ENCODE peak calls at places on chromosomes 12 and 14, in six cellular contexts. One of them, this sample, is unnamed.

GRCh38 chr12:90953956-90954421 is 987 bp downstream of the CCER1 start:
- DNase-seq in brain microvascular endothelial cell: no peak
- DNase-seq in fibroblast of pulmonary artery: no peak
- DNase-seq in colonic mucosa: no peak
- DNase-seq in mucosa of descending colon: no peak
- DNase-seq in A673: peak
- DNase-seq in this sample: no peak

GRCh38 chr14:68099348-68100045 is 279.9 kb downstream of the RAD51B start:
- DNase-seq in brain microvascular endothelial cell: no peak
- DNase-seq in fibroblast of pulmonary artery: no peak
- DNase-seq in colonic mucosa: no peak
- DNase-seq in mucosa of descending colon: no peak
- DNase-seq in A673: no peak
- DNase-seq in this sample: no peak

GRCh38 chr12:79344855-79345840 is 345.6 kb downstream of the PAWR start:
- DNase-seq in brain microvascular endothelial cell: peak
- DNase-seq in fibroblast of pulmonary artery: peak
- DNase-seq in colonic mucosa: peak
- DNase-seq in mucosa of descending colon: peak
- DNase-seq in A673: peak
- DNase-seq in this sample: peak

GRCh38 chr14:91059576-91060471 is 617 bp downstream of the RPS6KA5 start:
- DNase-seq in brain microvascular endothelial cell: peak
- DNase-seq in fibroblast of pulmonary artery: peak
- DNase-seq in colonic mucosa: peak
- DNase-seq in mucosa of descending colon: peak
- DNase-seq in A673: peak
- DNase-seq in this sample: peak

GRCh38 chr12:77847060-77847541 is 16.4 kb downstream of the NAV3 start:
- DNase-seq in brain microvascular endothelial cell: no peak
- DNase-seq in fibroblast of pulmonary artery: peak
- DNase-seq in colonic mucosa: no peak
- DNase-seq in mucosa of descending colon: no peak
- DNase-seq in A673: peak
- DNase-seq in this sample: peak

GRCh38 chr12:17020765-17021164 is 414.8 kb upstream of the LMO3 start:
- DNase-seq in brain microvascular endothelial cell: no peak
- DNase-seq in fibroblast of pulmonary artery: no peak
- DNase-seq in colonic mucosa: no peak
- DNase-seq in mucosa of descending colon: no peak
- DNase-seq in A673: no peak
- DNase-seq in this sample: no peak

GRCh38 chr12:6161124-6161882 is 36.8 kb upstream of the VWF start:
- DNase-seq in brain microvascular endothelial cell: peak
- DNase-seq in fibroblast of pulmonary artery: peak
- DNase-seq in colonic mucosa: no peak
- DNase-seq in mucosa of descending colon: no peak
- DNase-seq in A673: no peak
- DNase-seq in this sample: peak

GRCh38 chr12:123098780-123099179 is 52.1 kb downstream of the PITPNM2 start:
- DNase-seq in brain microvascular endothelial cell: no peak
- DNase-seq in fibroblast of pulmonary artery: no peak
- DNase-seq in colonic mucosa: no peak
- DNase-seq in mucosa of descending colon: no peak
- DNase-seq in A673: no peak
- DNase-seq in this sample: no peak

GRCh38 chr12:9761407-9761736 is 671 bp upstream of the CD69 start:
- DNase-seq in brain microvascular endothelial cell: no peak
- DNase-seq in fibroblast of pulmonary artery: no peak
- DNase-seq in colonic mucosa: no peak
- DNase-seq in mucosa of descending colon: no peak
- DNase-seq in A673: no peak
- DNase-seq in this sample: no peak

GRCh38 chr12:42482820-42483533 is 106.6 kb downstream of the PRICKLE1 start:
- DNase-seq in brain microvascular endothelial cell: peak
- DNase-seq in fibroblast of pulmonary artery: peak
- DNase-seq in colonic mucosa: peak
- DNase-seq in mucosa of descending colon: peak
- DNase-seq in A673: peak
- DNase-seq in this sample: peak

GRCh38 chr12:3263282-3263681 is 186.1 kb downstream of the TSPAN9 start:
- DNase-seq in brain microvascular endothelial cell: no peak
- DNase-seq in fibroblast of pulmonary artery: no peak
- DNase-seq in colonic mucosa: no peak
- DNase-seq in mucosa of descending colon: no peak
- DNase-seq in A673: no peak
- DNase-seq in this sample: no peak

GRCh38 chr14:38442208-38442607 is 186.3 kb upstream of the CLEC14A start:
- DNase-seq in brain microvascular endothelial cell: no peak
- DNase-seq in fibroblast of pulmonary artery: peak
- DNase-seq in colonic mucosa: no peak
- DNase-seq in mucosa of descending colon: no peak
- DNase-seq in A673: no peak
- DNase-seq in this sample: peak

GRCh38 chr14:45038865-45039264 is 45.1 kb upstream of the PRPF39 start:
- DNase-seq in brain microvascular endothelial cell: no peak
- DNase-seq in fibroblast of pulmonary artery: no peak
- DNase-seq in colonic mucosa: no peak
- DNase-seq in mucosa of descending colon: no peak
- DNase-seq in A673: peak
- DNase-seq in this sample: no peak

GRCh38 chr12:122021193-122021821 is 377 bp upstream of the BCL7A start:
- DNase-seq in brain microvascular endothelial cell: no peak
- DNase-seq in fibroblast of pulmonary artery: peak
- DNase-seq in colonic mucosa: peak
- DNase-seq in mucosa of descending colon: no peak
- DNase-seq in A673: peak
- DNase-seq in this sample: no peak

GRCh38 chr12:102322254-102322653 is 124.6 kb upstream of the PMCH start:
- DNase-seq in brain microvascular endothelial cell: no peak
- DNase-seq in fibroblast of pulmonary artery: no peak
- DNase-seq in colonic mucosa: no peak
- DNase-seq in mucosa of descending colon: no peak
- DNase-seq in A673: no peak
- DNase-seq in this sample: no peak

GRCh38 chr14:25833341-25834121 is 764.3 kb downstream of the NOVA1 start:
- DNase-seq in brain microvascular endothelial cell: peak
- DNase-seq in fibroblast of pulmonary artery: peak
- DNase-seq in colonic mucosa: peak
- DNase-seq in mucosa of descending colon: peak
- DNase-seq in A673: peak
- DNase-seq in this sample: peak
- TF ChIP-seq CTCF in brain microvascular endothelial cell: peak
- TF ChIP-seq CTCF in fibroblast of pulmonary artery: peak
- TF ChIP-seq CTCF in colonic mucosa: peak
- TF ChIP-seq CTCF in mucosa of descending colon: no peak
- TF ChIP-seq CTCF in A673: peak
- TF ChIP-seq CTCF in this sample: peak

GRCh38 chr12:85059594-85059993 is 23.4 kb downstream of the LRRIQ1 start:
- DNase-seq in brain microvascular endothelial cell: no peak
- DNase-seq in fibroblast of pulmonary artery: no peak
- DNase-seq in colonic mucosa: no peak
- DNase-seq in mucosa of descending colon: no peak
- DNase-seq in A673: no peak
- DNase-seq in this sample: no peak
- H3K4me3 ChIP-seq in brain microvascular endothelial cell: no peak
- H3K4me3 ChIP-seq in fibroblast of pulmonary artery: no peak
- H3K4me3 ChIP-seq in colonic mucosa: no peak
- H3K4me3 ChIP-seq in mucosa of descending colon: no peak
- H3K4me3 ChIP-seq in A673: no peak
- H3K4me3 ChIP-seq in this sample: no peak

DNA sequence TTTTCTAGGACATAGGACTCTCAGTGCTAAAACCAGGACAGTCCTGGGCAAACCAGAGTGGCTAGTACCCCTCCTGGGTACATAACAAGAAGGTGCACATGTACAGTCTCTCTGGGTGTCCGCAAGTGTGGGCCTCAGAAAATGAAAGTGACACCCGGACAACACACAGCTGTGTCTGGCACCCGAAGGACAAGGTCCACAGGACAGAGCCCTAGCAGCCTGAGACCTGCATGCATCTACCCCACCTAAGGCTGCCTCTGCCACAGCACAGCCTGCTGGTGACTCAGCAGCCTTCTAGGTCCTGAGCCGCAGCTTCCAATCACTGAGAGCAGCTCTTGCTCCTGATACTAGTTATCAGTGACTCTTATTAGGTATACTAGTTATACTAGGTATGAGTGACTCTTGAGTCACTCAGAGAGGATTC is 784.1 kb upstream of the TBX3 start:
- DNase-seq in brain microvascular endothelial cell: peak
- DNase-seq in fibroblast of pulmonary artery: peak
- DNase-seq in colonic mucosa: peak
- DNase-seq in mucosa of descending colon: peak
- DNase-seq in A673: no peak
- DNase-seq in this sample: peak
- TF ChIP-seq CTCF in brain microvascular endothelial cell: peak
- TF ChIP-seq CTCF in fibroblast of pulmonary artery: peak
- TF ChIP-seq CTCF in colonic mucosa: no peak
- TF ChIP-seq CTCF in mucosa of descending colon: no peak
- TF ChIP-seq CTCF in A673: no peak
- TF ChIP-seq CTCF in this sample: peak

GRCh38 chr12:104720346-104721064 is 237.6 kb downstream of the SLC41A2 start:
- DNase-seq in brain microvascular endothelial cell: peak
- DNase-seq in fibroblast of pulmonary artery: no peak
- DNase-seq in colonic mucosa: peak
- DNase-seq in mucosa of descending colon: peak
- DNase-seq in A673: no peak
- DNase-seq in this sample: no peak
- H3K4me3 ChIP-seq in brain microvascular endothelial cell: peak
- H3K4me3 ChIP-seq in fibroblast of pulmonary artery: no peak
- H3K4me3 ChIP-seq in colonic mucosa: peak
- H3K4me3 ChIP-seq in mucosa of descending colon: no peak
- H3K4me3 ChIP-seq in A673: no peak
- H3K4me3 ChIP-seq in this sample: no peak